ENCODE peak calls at places on chromosome 2, in five cellular contexts. I is heart left ventricle, W is astrocyte, V is pancreas, U is thoracic aorta. Z is an unnamed sample.

GRCh38 chr2:20670315-20671035 is 3.5 kb downstream of the GDF7 start:
- DNase-seq in I (no peak), W (no peak), V (peak), U (no peak), Z (no peak)

GRCh38 chr2:26495705-26496271 is 17.9 kb upstream of the OTOF start:
- DNase-seq in I (no peak), W (peak), V (no peak), U (no peak), Z (no peak)

GRCh38 chr2:11996618-11997017 is 250.2 kb downstream of the LPIN1 start:
- DNase-seq in I (no peak), W (peak), V (no peak), U (no peak), Z (no peak)

GRCh38 chr2:105100064-105100840 is 62.4 kb downstream of the MRPS9 start:
- DNase-seq in I (no peak), W (no peak), V (no peak), U (no peak), Z (peak)

GRCh38 chr2:229611360-229611759 is 103.0 kb downstream of the DNER start:
- DNase-seq in I (no peak), W (peak), V (no peak), U (no peak), Z (no peak)

GRCh38 chr2:240603081-240603835 is 16.7 kb downstream of the CAPN10 start:
- DNase-seq in I (no peak), W (no peak), V (peak), U (no peak), Z (no peak)

GRCh38 chr2:106996136-106996769 is 110.3 kb upstream of the ST6GAL2 start:
- DNase-seq in I (no peak), W (no peak), V (no peak), U (no peak), Z (no peak)

GRCh38 chr2:85765081-85765731 is 11.4 kb downstream of the ATOH8 start:
- DNase-seq in I (no peak), W (no peak), V (peak), U (no peak), Z (no peak)

GRCh38 chr2:219284501-219285347 is 5.6 kb downstream of the DNAJB2 start:
- DNase-seq in I (no peak), W (no peak), V (no peak), U (no peak), Z (no peak)

GRCh38 chr2:169877406-169877805 is 50.2 kb downstream of the UBR3 start:
- DNase-seq in I (no peak), W (no peak), V (no peak), U (no peak), Z (peak)

GRCh38 chr2:235270951-235271350 is 222.9 kb upstream of the AGAP1 start:
- DNase-seq in I (no peak), W (peak), V (no peak), U (no peak), Z (no peak)

GRCh38 chr2:236847538-236848263 is 238.0 kb upstream of the COPS8 start:
- DNase-seq in I (no peak), W (no peak), V (no peak), U (no peak), Z (no peak)

GRCh38 chr2:82656370-82656769 is 1802.7 kb downstream of the SUCLG1 start:
- DNase-seq in I (no peak), W (no peak), V (no peak), U (no peak), Z (no peak)

GRCh38 chr2:27322301-27322765 is 564 bp downstream of the MPV17 start:
- DNase-seq in I (no peak), W (no peak), V (no peak), U (no peak), Z (no peak)

GRCh38 chr2:141925511-141925910 is 205.3 kb downstream of the LRP1B start:
- DNase-seq in I (no peak), W (no peak), V (no peak), U (no peak), Z (no peak)

GRCh38 chr2:134845028-134845427 is 6.6 kb downstream of the ACMSD start:
- DNase-seq in I (no peak), W (no peak), V (no peak), U (no peak), Z (no peak)

GRCh38 chr2:133293544-133294270 is 274.6 kb downstream of the NCKAP5 start:
- DNase-seq in I (no peak), W (no peak), V (no peak), U (no peak), Z (no peak)

GRCh38 chr2:39435974-39436591 is 1.0 kb downstream of the MAP4K3 start:
- DNase-seq in I (peak), W (peak), V (no peak), U (no peak), Z (peak)

GRCh38 chr2:150528861-150529801 is 41.7 kb upstream of the RND3 start:
- DNase-seq in I (no peak), W (peak), V (no peak), U (no peak), Z (peak)

GRCh38 chr2:238906254-238906935 is 58.5 kb downstream of the TWIST2 start:
- DNase-seq in I (no peak), W (no peak), V (no peak), U (no peak), Z (no peak)

GRCh38 chr2:96773922-96774321 is 13.2 kb downstream of the CNNM4 start:
- DNase-seq in I (no peak), W (no peak), V (no peak), U (no peak), Z (no peak)

GRCh38 chr2:1060987-1061386 is 110.3 kb downstream of the SNTG2 start:
- DNase-seq in I (no peak), W (no peak), V (no peak), U (no peak), Z (no peak)

GRCh38 chr2:239598011-239598731 is 197.4 kb upstream of the HDAC4 start:
- DNase-seq in I (peak), W (no peak), V (no peak), U (no peak), Z (no peak)

GRCh38 chr2:19797871-19798270 is 103.9 kb downstream of the TTC32 start:
- DNase-seq in I (no peak), W (no peak), V (no peak), U (no peak), Z (no peak)

GRCh38 chr2:182020319-182021055 is 34.8 kb downstream of the PPP1R1C start:
- DNase-seq in I (no peak), W (peak), V (no peak), U (no peak), Z (no peak)

GRCh38 chr2:144477281-144477942 is 42.5 kb downstream of the ZEB2 start:
- DNase-seq in I (no peak), W (peak), V (no peak), U (no peak), Z (no peak)

GRCh38 chr2:88055049-88055435 is 541 bp downstream of the KRCC1 start:
- DNase-seq in I (no peak), W (peak), V (no peak), U (no peak), Z (peak)

GRCh38 chr2:42032796-42033195 is 15.0 kb upstream of the PKDCC start:
- DNase-seq in I (no peak), W (no peak), V (no peak), U (no peak), Z (no peak)

GRCh38 chr2:102005989-102006885 is 14.5 kb downstream of the IL1R2 start:
- DNase-seq in I (no peak), W (peak), V (no peak), U (no peak), Z (peak)

DNA sequence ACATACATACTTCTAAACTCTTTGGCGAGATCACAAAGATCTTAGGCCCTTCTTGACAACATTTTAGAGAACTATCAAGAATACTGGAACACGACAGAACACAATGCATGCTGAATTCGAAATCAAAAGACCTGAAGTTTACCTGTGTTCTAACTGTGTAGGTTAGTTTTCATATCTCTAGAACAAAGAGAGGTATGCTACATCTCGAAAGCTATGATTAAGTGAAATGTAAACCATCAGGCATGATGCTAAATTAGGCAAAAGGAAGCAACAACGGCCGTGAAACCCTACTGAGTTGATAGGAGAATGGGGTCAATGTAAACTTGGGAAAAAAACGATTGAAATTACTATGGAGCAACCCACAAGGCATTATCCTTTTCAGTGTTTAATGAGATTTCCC is 43.7 kb downstream of the IKZF2 start:
- DNase-seq in I (no peak), W (no peak), V (no peak), U (no peak), Z (no peak)
- H3K27ac ChIP-seq in I (no peak), W (no peak), V (no peak), U (no peak), Z (no peak)

GRCh38 chr2:120883607-120884405 is 148.1 kb downstream of the GLI2 start:
- DNase-seq in I (no peak), W (no peak), V (peak), U (no peak), Z (no peak)
- TF ChIP-seq CTCF in I (no peak), W (no peak), V (no peak), U (no peak), Z (no peak)

GRCh38 chr2:196173505-196173904 is 2.1 kb upstream of the STK17B start:
- DNase-seq in I (no peak), W (peak), V (no peak), U (no peak), Z (no peak)

GRCh38 chr2:196171946-196172345 is 568 bp upstream of the STK17B start:
- DNase-seq in I (no peak), W (peak), V (no peak), U (no peak), Z (no peak)

GRCh38 chr2:196171248-196171871 is at the start of gene STK17B:
- DNase-seq in I (peak), W (peak), V (peak), U (peak), Z (peak)

GRCh38 chr2:196174424-196174823 is 3.0 kb upstream of the STK17B start:
- DNase-seq in I (no peak), W (no peak), V (peak), U (no peak), Z (no peak)

DNA sequence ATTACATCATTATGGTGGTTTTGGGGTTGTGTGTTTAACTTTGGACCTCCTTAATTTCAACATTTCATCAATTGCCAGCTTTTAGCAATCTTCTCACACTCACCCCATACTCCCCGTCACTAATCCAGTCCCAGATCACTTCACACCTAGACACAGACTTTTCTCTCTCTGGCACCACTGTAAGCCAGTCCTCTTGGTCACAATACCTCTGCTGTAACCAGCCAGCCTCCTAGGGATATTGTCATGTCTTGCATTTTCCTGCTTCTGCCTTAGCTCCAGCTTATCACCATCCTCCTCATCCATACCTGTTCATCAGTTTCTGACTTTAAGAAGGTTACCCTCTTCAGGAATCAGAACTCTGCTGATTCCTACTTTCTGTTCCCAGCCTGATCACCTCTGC is 1.6 kb upstream of the STK17B start:
- DNase-seq in I (no peak), W (no peak), V (no peak), U (no peak), Z (no peak)
- H3K27ac ChIP-seq in I (no peak), W (no peak), V (no peak), U (no peak), Z (no peak)

GRCh38 chr2:215270118-215270451 is 41.8 kb upstream of the ATIC start:
- DNase-seq in I (no peak), W (no peak), V (no peak), U (no peak), Z (no peak)
- TF ChIP-seq CTCF in I (no peak), W (no peak), V (no peak), U (no peak), Z (peak)

GRCh38 chr2:168190590-168191336 is 56.6 kb downstream of the STK39 start:
- DNase-seq in I (no peak), W (no peak), V (no peak), U (no peak), Z (no peak)
- H3K27ac ChIP-seq in I (no peak), W (no peak), V (peak), U (no peak), Z (no peak)